ENCODE peak calls at places on chromosomes 7 and 10, in five cellular contexts. C, X, A, D and R are unnamed samples.

GRCh38 chr7:111098011-111098925 is 7.3 kb downstream of the LRRN3 start:
- DNase-seq in C (no peak), X (peak; percentile 59), A (peak; percentile 13), D (peak; percentile 53), R (no peak)

GRCh38 chr7:21967500-21968099 is 21.9 kb upstream of the CDCA7L start:
- DNase-seq in C (no peak), X (peak; percentile 17), A (no peak), D (no peak), R (no peak)

GRCh38 chr10:98309366-98310355 is 41.7 kb upstream of the LOXL4 start:
- DNase-seq in C (peak; percentile 64), X (no peak), A (peak; percentile 71), D (no peak), R (peak; percentile 70)

GRCh38 chr7:143345428-143345900 is 17.0 kb downstream of the FAM131B start:
- DNase-seq in C (peak; percentile 64), X (peak; percentile 56), A (peak; percentile 1), D (no peak), R (peak; percentile 45)

GRCh38 chr7:151058766-151059361 is 525 bp upstream of the SLC4A2 start:
- DNase-seq in C (peak; percentile 44), X (no peak), A (no peak), D (no peak), R (no peak)

GRCh38 chr10:81414038-81414437 is 461.0 kb upstream of the NRG3 start:
- DNase-seq in C (no peak), X (no peak), A (no peak), D (no peak), R (peak; percentile 1)

GRCh38 chr10:31090894-31091607 is 59.4 kb upstream of the ZNF438 start:
- DNase-seq in C (no peak), X (no peak), A (no peak), D (no peak), R (no peak)

GRCh38 chr7:142866361-142867096 is 11.7 kb downstream of the EPHB6 start:
- DNase-seq in C (peak; percentile 45), X (no peak), A (no peak), D (peak; percentile 45), R (peak; percentile 29)

GRCh38 chr10:3398825-3399646 is 226.5 kb upstream of the PITRM1 start:
- DNase-seq in C (no peak), X (no peak), A (no peak), D (no peak), R (peak; percentile 52)

GRCh38 chr7:90804370-90804769 is 208.2 kb downstream of the CDK14 start:
- DNase-seq in C (no peak), X (no peak), A (no peak), D (no peak), R (no peak)

GRCh38 chr7:922334-923107 is 32.0 kb downstream of the ADAP1 start:
- DNase-seq in C (no peak), X (no peak), A (no peak), D (no peak), R (no peak)

GRCh38 chr10:78756604-78757442 is 311.9 kb upstream of the ZMIZ1 start:
- DNase-seq in C (peak; percentile 43), X (no peak), A (no peak), D (no peak), R (no peak)

GRCh38 chr7:57412168-57412567 is 37.8 kb upstream of the ZNF716 start:
- DNase-seq in C (no peak), X (no peak), A (no peak), D (no peak), R (no peak)

GRCh38 chr10:58588673-58589265 is 76.1 kb downstream of the BICC1 start:
- DNase-seq in C (no peak), X (no peak), A (no peak), D (no peak), R (peak; percentile 14)

GRCh38 chr7:117946201-117946633 is 73.0 kb upstream of the CTTNBP2 start:
- DNase-seq in C (no peak), X (no peak), A (no peak), D (peak; percentile 25), R (no peak)

GRCh38 chr10:78947226-78947625 is 121.5 kb upstream of the ZMIZ1 start:
- DNase-seq in C (no peak), X (no peak), A (no peak), D (no peak), R (no peak)

GRCh38 chr10:103839867-103840746 is 15.3 kb downstream of the SH3PXD2A start:
- DNase-seq in C (peak; percentile 72), X (no peak), A (peak; percentile 62), D (no peak), R (no peak)

GRCh38 chr10:50577681-50578350 is 45.9 kb downstream of the SGMS1 start:
- DNase-seq in C (peak; percentile 49), X (no peak), A (no peak), D (no peak), R (no peak)